ENCODE peak calls at places on chromosomes 16 and 17, in eight cellular contexts. One of them, this sample, is unnamed.

GRCh38 chr17:82232876-82233785 is 4.3 kb downstream of the SLC16A3 start:
- DNase-seq in heart left ventricle: peak; percentile 16
- DNase-seq in testis: no peak
- DNase-seq in HAP-1: no peak
- DNase-seq in tibial artery: no peak
- DNase-seq in adrenal gland: no peak
- DNase-seq in uterus: no peak
- DNase-seq in hepatocyte: no peak
- DNase-seq in this sample: no peak

GRCh38 chr16:1492923-1493745 is at the start of gene TELO2:
- DNase-seq in testis: peak; percentile 84
- DNase-seq in HAP-1: peak; percentile 73
- DNase-seq in heart left ventricle: peak; percentile 85
- DNase-seq in tibial artery: peak; percentile 58
- DNase-seq in adrenal gland: peak; percentile 85
- DNase-seq in hepatocyte: peak; percentile 94
- DNase-seq in uterus: peak; percentile 82
- DNase-seq in this sample: peak; percentile 83

GRCh38 chr17:75507712-75508111 is 7.6 kb downstream of the CASKIN2 start:
- DNase-seq in heart left ventricle: peak; percentile 26
- DNase-seq in hepatocyte: no peak
- DNase-seq in testis: no peak
- DNase-seq in HAP-1: no peak
- DNase-seq in tibial artery: no peak
- DNase-seq in adrenal gland: no peak
- DNase-seq in uterus: no peak
- DNase-seq in this sample: no peak

GRCh38 chr17:67980456-67980855 is 15.8 kb downstream of the C17orf58 start:
- DNase-seq in adrenal gland: no peak
- DNase-seq in uterus: no peak
- DNase-seq in testis: no peak
- DNase-seq in hepatocyte: no peak
- DNase-seq in heart left ventricle: no peak
- DNase-seq in HAP-1: no peak
- DNase-seq in tibial artery: no peak
- DNase-seq in this sample: no peak

GRCh38 chr17:67671492-67671891 is 46.2 kb upstream of the NOL11 start:
- DNase-seq in uterus: no peak
- DNase-seq in adrenal gland: no peak
- DNase-seq in tibial artery: no peak
- DNase-seq in HAP-1: no peak
- DNase-seq in hepatocyte: no peak
- DNase-seq in heart left ventricle: no peak
- DNase-seq in testis: no peak
- DNase-seq in this sample: no peak

GRCh38 chr17:40331743-40332641 is 23.0 kb downstream of the RARA start:
- DNase-seq in HAP-1: no peak
- DNase-seq in hepatocyte: peak; percentile 63
- DNase-seq in adrenal gland: peak; percentile 88
- DNase-seq in testis: peak; percentile 92
- DNase-seq in heart left ventricle: peak; percentile 95
- DNase-seq in uterus: peak; percentile 93
- DNase-seq in tibial artery: peak; percentile 92
- DNase-seq in this sample: no peak

GRCh38 chr16:68237243-68238028 is 1.5 kb upstream of the ESRP2 start:
- DNase-seq in heart left ventricle: peak; percentile 99
- DNase-seq in uterus: peak; percentile 99
- DNase-seq in adrenal gland: peak; percentile 98
- DNase-seq in HAP-1: peak; percentile 98
- DNase-seq in tibial artery: peak; percentile 98
- DNase-seq in hepatocyte: peak; percentile 99
- DNase-seq in testis: peak; percentile 98
- DNase-seq in this sample: peak; percentile 99

GRCh38 chr17:67574658-67575293 is 143.0 kb upstream of the NOL11 start:
- DNase-seq in tibial artery: no peak
- DNase-seq in testis: no peak
- DNase-seq in uterus: no peak
- DNase-seq in HAP-1: no peak
- DNase-seq in hepatocyte: no peak
- DNase-seq in adrenal gland: no peak
- DNase-seq in heart left ventricle: no peak
- DNase-seq in this sample: no peak

DNA sequence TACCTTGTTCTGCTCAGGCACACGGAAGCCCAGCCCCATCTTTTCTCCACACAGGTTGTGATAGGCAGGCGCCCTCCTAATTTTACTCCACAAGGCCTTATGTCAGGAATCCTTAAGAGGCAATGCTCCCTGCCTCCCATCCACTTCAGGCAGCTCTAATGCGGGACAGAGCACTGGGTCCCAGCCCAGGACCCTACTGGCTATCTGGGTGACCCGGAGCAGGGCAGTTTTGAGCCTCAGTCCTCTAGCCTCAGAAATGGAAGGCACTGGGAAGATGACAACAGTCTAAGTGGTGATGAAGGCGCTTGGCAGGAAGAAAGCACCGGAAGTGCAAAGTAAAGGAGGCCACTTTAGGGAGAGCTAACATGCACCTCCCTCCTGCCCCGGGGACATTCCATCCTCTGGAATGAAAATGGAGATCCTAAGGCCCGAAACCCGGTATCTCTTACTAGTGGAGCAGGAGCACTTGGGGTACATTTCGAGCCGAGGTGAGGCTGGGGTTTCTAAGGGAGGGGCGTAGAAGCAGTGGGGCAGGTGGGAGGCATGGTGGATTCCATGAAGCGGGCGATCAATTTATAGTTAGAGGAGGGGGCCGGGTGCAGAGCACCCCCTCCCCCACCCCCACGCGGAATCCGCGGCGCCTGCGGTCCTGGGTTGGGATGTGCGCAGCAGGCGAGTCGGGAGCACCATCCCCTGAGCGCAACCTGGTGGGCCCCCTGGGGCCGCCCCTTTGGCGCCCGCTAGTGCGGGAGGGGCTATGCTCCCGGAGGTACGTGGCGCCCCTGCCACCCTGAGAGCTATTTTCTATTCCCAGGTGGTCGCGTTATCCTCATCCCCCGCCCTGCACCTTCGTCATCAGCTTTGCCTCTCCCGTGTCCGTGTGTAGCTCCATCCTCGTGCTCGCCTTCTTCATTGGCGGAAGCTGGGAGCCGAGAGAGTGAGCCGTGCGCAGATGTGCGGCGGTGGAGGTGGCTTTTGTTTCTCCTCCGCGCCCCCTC is 4.9 kb downstream of the MT1F start:
- DNase-seq in adrenal gland: no peak
- DNase-seq in testis: no peak
- DNase-seq in heart left ventricle: no peak
- DNase-seq in uterus: no peak
- DNase-seq in tibial artery: no peak
- DNase-seq in HAP-1: no peak
- DNase-seq in hepatocyte: no peak
- DNase-seq in this sample: no peak
- H3K4me3 ChIP-seq in adrenal gland: no peak overlapping the region
- H3K4me3 ChIP-seq in testis: no peak overlapping the region
- H3K4me3 ChIP-seq in heart left ventricle: no peak overlapping the region
- H3K4me3 ChIP-seq in uterus: no peak overlapping the region
- H3K4me3 ChIP-seq in tibial artery: no peak overlapping the region
- H3K4me3 ChIP-seq in HAP-1: no peak overlapping the region
- H3K4me3 ChIP-seq in hepatocyte: no peak overlapping the region
- H3K4me3 ChIP-seq in this sample: no peak overlapping the region

DNA sequence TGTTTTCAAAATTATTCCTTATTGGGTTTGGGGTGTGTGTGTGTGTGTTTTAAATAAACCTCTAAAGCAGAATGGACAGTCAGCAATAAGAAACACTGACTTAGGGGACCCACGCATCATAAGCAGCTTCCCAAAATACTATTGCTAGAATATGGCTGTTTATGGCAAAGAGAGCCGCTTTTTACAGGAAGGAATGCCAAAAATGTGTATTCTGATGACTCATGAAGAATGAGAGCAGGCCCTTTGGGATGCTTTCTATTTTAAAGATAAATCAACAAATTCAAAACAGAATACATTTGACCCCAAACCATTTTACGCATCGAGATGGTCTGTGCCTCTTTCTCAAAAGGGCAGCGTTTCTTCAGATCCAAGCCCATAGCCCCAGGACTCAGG is 37.5 kb downstream of the ARHGAP17 start:
- DNase-seq in testis: no peak
- DNase-seq in HAP-1: no peak
- DNase-seq in hepatocyte: no peak
- DNase-seq in uterus: no peak
- DNase-seq in tibial artery: no peak
- DNase-seq in adrenal gland: no peak
- DNase-seq in heart left ventricle: no peak
- DNase-seq in this sample: no peak
- H3K4me1 ChIP-seq in testis: peaks cover 11% of the 10 kb centered on the region
- H3K4me1 ChIP-seq in HAP-1: peaks cover 12% of the 10 kb centered on the region
- H3K4me1 ChIP-seq in hepatocyte: peaks cover 19% of the 10 kb centered on the region
- H3K4me1 ChIP-seq in uterus: peaks cover 12% of the 10 kb centered on the region
- H3K4me1 ChIP-seq in tibial artery: peaks cover 42% of the 10 kb centered on the region
- H3K4me1 ChIP-seq in adrenal gland: no peaks in the 10 kb centered on the region
- H3K4me1 ChIP-seq in heart left ventricle: peaks cover 51% of the 10 kb centered on the region
- H3K4me1 ChIP-seq in this sample: peaks cover 2% of the 10 kb centered on the region

DNA sequence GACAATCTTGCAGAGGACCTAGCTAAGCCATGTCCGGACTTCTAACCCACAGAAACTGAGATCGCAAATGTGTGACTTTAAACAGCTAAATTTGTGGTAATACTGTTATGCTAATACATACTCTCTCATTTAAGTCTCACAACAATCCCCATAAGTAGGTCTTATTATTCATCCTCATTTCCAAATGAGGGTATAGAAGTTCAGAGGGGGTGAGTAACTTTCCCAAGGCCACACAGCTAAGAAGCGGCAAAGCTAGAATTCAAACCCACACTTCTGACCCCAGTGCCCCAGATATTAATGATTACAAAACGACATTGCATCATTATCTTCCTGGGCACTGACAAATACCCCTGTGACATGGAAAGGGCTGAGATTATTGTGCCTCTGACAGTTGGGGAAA is 81.4 kb downstream of the CNGB1 start:
- DNase-seq in tibial artery: no peak
- DNase-seq in hepatocyte: no peak
- DNase-seq in HAP-1: no peak
- DNase-seq in uterus: no peak
- DNase-seq in heart left ventricle: no peak
- DNase-seq in adrenal gland: no peak
- DNase-seq in testis: no peak
- DNase-seq in this sample: no peak
- H3K27me3 ChIP-seq in tibial artery: peaks cover 49% of the 10 kb centered on the region
- H3K27me3 ChIP-seq in hepatocyte: no peaks in the 10 kb centered on the region
- H3K27me3 ChIP-seq in HAP-1: no peaks in the 10 kb centered on the region
- H3K27me3 ChIP-seq in uterus: no peaks in the 10 kb centered on the region
- H3K27me3 ChIP-seq in heart left ventricle: no peaks in the 10 kb centered on the region
- H3K27me3 ChIP-seq in adrenal gland: peaks cover 4% of the 10 kb centered on the region
- H3K27me3 ChIP-seq in testis: no peaks in the 10 kb centered on the region
- H3K27me3 ChIP-seq in this sample: no peaks in the 10 kb centered on the region

GRCh38 chr16:9443864-9444263 is 352.4 kb downstream of the HAPSTR1 start:
- DNase-seq in HAP-1: no peak
- DNase-seq in heart left ventricle: no peak
- DNase-seq in tibial artery: no peak
- DNase-seq in testis: no peak
- DNase-seq in hepatocyte: no peak
- DNase-seq in uterus: no peak
- DNase-seq in adrenal gland: no peak
- DNase-seq in this sample: no peak
- H3K4me3 ChIP-seq in HAP-1: no peak overlapping the region
- H3K4me3 ChIP-seq in heart left ventricle: no peak overlapping the region
- H3K4me3 ChIP-seq in tibial artery: no peak overlapping the region
- H3K4me3 ChIP-seq in testis: no peak overlapping the region
- H3K4me3 ChIP-seq in hepatocyte: no peak overlapping the region
- H3K4me3 ChIP-seq in uterus: no peak overlapping the region
- H3K4me3 ChIP-seq in adrenal gland: no peak overlapping the region
- H3K4me3 ChIP-seq in this sample: no peak overlapping the region

DNA sequence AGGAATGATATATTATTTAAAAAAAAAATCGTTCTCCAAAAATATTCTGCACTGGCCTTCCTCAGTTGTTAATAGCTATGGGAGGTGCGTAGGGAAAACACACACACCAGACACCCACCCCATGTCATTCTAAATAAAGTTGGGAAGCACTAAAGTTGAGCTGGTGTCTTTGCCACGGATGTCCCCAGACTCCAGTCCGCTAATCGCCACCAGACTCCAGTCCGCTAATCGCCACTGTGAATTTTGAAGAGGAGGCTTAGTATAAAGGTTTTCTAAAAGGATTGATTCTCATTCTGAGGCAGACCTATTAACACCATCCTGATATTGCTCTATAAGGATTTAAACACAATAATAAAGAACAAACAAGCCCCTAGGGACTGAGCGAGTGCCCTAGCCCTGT is 22.7 kb upstream of the CPSF4L start:
- DNase-seq in hepatocyte: no peak
- DNase-seq in heart left ventricle: no peak
- DNase-seq in adrenal gland: no peak
- DNase-seq in uterus: no peak
- DNase-seq in testis: no peak
- DNase-seq in HAP-1: no peak
- DNase-seq in tibial artery: no peak
- DNase-seq in this sample: no peak
- H3K4me1 ChIP-seq in hepatocyte: peaks cover 26% of the 10 kb centered on the region
- H3K4me1 ChIP-seq in heart left ventricle: peaks cover 40% of the 10 kb centered on the region
- H3K4me1 ChIP-seq in adrenal gland: peaks cover 25% of the 10 kb centered on the region
- H3K4me1 ChIP-seq in uterus: peaks cover 54% of the 10 kb centered on the region
- H3K4me1 ChIP-seq in testis: peaks cover 80% of the 10 kb centered on the region
- H3K4me1 ChIP-seq in HAP-1: no peaks in the 10 kb centered on the region
- H3K4me1 ChIP-seq in tibial artery: peaks cover 48% of the 10 kb centered on the region
- H3K4me1 ChIP-seq in this sample: no peaks in the 10 kb centered on the region

This sample was measured in small intestine.